ENCODE peak calls at places on chromosome 10, in seven cellular contexts. One of them, this sample, is unnamed.

GRCh38 chr10:34280599-34281374 is 534.3 kb downstream of the PARD3 start:
- DNase-seq in foreskin keratinocyte: peak; percentile 97
- DNase-seq in GM10248: no peak
- DNase-seq in cardiac muscle cell: peak; percentile 96
- DNase-seq in uterus: peak; percentile 56
- DNase-seq in ovary: peak; percentile 68
- DNase-seq in WTC11: no peak
- DNase-seq in this sample: no peak

GRCh38 chr10:75293456-75293840 is 57.7 kb upstream of the COMTD1 start:
- DNase-seq in foreskin keratinocyte: no peak
- DNase-seq in GM10248: no peak
- DNase-seq in cardiac muscle cell: peak; percentile 9
- DNase-seq in uterus: no peak
- DNase-seq in ovary: no peak
- DNase-seq in WTC11: no peak
- DNase-seq in this sample: no peak

GRCh38 chr10:119650692-119651513 is at the start of gene BAG3:
- DNase-seq in foreskin keratinocyte: peak; percentile 69
- DNase-seq in GM10248: peak; percentile 89
- DNase-seq in cardiac muscle cell: peak; percentile 96
- DNase-seq in uterus: peak; percentile 95
- DNase-seq in ovary: peak; percentile 94
- DNase-seq in WTC11: peak; percentile 87
- DNase-seq in this sample: peak; percentile 70

GRCh38 chr10:10126231-10126630 is 891.4 kb upstream of the CELF2 start:
- DNase-seq in foreskin keratinocyte: no peak
- DNase-seq in GM10248: no peak
- DNase-seq in cardiac muscle cell: peak; percentile 57
- DNase-seq in uterus: no peak
- DNase-seq in ovary: no peak
- DNase-seq in WTC11: no peak
- DNase-seq in this sample: no peak

GRCh38 chr10:11468126-11468742 is 143.2 kb downstream of the USP6NL start:
- DNase-seq in foreskin keratinocyte: peak; percentile 42
- DNase-seq in GM10248: no peak
- DNase-seq in cardiac muscle cell: no peak
- DNase-seq in uterus: no peak
- DNase-seq in ovary: no peak
- DNase-seq in WTC11: no peak
- DNase-seq in this sample: no peak

GRCh38 chr10:26334932-26335573 is 103.1 kb upstream of the APBB1IP start:
- DNase-seq in foreskin keratinocyte: peak; percentile 65
- DNase-seq in GM10248: peak; percentile 67
- DNase-seq in cardiac muscle cell: peak; percentile 69
- DNase-seq in uterus: peak; percentile 18
- DNase-seq in ovary: no peak
- DNase-seq in WTC11: peak; percentile 58
- DNase-seq in this sample: peak; percentile 51

GRCh38 chr10:72808001-72808400 is 85.5 kb upstream of the OIT3 start:
- DNase-seq in foreskin keratinocyte: no peak
- DNase-seq in GM10248: no peak
- DNase-seq in cardiac muscle cell: no peak
- DNase-seq in uterus: no peak
- DNase-seq in ovary: no peak
- DNase-seq in WTC11: no peak
- DNase-seq in this sample: no peak

GRCh38 chr10:63972949-63973827 is 452.0 kb downstream of the REEP3 start:
- DNase-seq in foreskin keratinocyte: no peak
- DNase-seq in GM10248: no peak
- DNase-seq in cardiac muscle cell: no peak
- DNase-seq in uterus: no peak
- DNase-seq in ovary: no peak
- DNase-seq in WTC11: peak; percentile 20
- DNase-seq in this sample: no peak

GRCh38 chr10:101092742-101093386 is 31.1 kb downstream of the KAZALD1 start:
- DNase-seq in foreskin keratinocyte: no peak
- DNase-seq in GM10248: no peak
- DNase-seq in cardiac muscle cell: no peak
- DNase-seq in uterus: no peak
- DNase-seq in ovary: no peak
- DNase-seq in WTC11: no peak
- DNase-seq in this sample: no peak

DNA sequence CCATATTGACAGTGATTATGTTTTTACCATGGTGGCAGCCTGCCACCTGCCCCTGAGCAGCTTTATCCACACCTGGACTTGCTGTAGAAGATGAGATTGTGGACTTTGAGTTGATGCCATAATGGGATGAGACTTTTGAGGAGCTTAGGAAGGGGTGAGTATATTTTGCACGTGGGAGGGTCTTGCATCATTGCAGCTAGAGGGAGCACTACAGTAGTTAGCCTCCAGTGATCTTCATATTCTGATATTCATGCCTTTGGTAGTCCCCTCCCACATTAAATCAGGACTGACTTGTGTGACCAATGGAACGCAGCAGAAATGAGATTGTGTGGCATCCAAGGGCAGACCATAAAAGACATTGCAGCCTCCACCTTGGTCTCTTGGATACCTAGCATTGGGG is 18.2 kb upstream of the COL13A1 start:
- DNase-seq in foreskin keratinocyte: no peak
- DNase-seq in GM10248: no peak
- DNase-seq in cardiac muscle cell: no peak
- DNase-seq in uterus: no peak
- DNase-seq in ovary: no peak
- DNase-seq in WTC11: no peak
- DNase-seq in this sample: no peak
- TF ChIP-seq CTCF in foreskin keratinocyte: peak; percentile 13
- TF ChIP-seq CTCF in GM10248: no peak
- TF ChIP-seq CTCF in cardiac muscle cell: peak; percentile 10
- TF ChIP-seq CTCF in uterus: no peak
- TF ChIP-seq CTCF in ovary: no peak
- TF ChIP-seq CTCF in WTC11: no peak
- TF ChIP-seq CTCF in this sample: no peak

GRCh38 chr10:106609867-106610266 is 554.6 kb downstream of the SORCS1 start:
- DNase-seq in foreskin keratinocyte: peak; percentile 38
- DNase-seq in GM10248: no peak
- DNase-seq in cardiac muscle cell: peak; percentile 5
- DNase-seq in uterus: no peak
- DNase-seq in ovary: no peak
- DNase-seq in WTC11: peak; percentile 19
- DNase-seq in this sample: no peak
- TF ChIP-seq CTCF in foreskin keratinocyte: peak; percentile 57
- TF ChIP-seq CTCF in GM10248: no peak
- TF ChIP-seq CTCF in cardiac muscle cell: peak; percentile 22
- TF ChIP-seq CTCF in uterus: no peak
- TF ChIP-seq CTCF in ovary: no peak
- TF ChIP-seq CTCF in WTC11: peak; percentile 44
- TF ChIP-seq CTCF in this sample: no peak

DNA sequence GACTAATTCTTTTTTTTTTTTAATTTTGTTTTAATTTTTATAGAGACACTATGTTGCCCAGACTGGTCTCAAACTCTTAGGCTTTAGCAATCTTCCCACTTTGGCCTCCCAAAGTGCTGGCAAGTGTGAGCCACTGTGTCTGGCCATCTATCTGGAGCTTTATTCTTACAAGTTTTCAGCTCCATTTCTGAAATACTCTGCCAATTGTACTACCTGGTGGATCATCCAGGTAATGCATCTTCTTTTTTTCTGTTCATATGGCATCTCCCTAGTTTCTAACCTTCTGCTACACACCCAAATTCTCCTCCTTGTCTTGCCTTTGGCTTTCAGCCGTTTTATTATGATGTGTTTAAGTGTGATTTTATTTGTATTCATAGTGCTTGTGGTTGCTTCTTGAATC is 40.2 kb downstream of the ZNF365 start:
- DNase-seq in foreskin keratinocyte: no peak
- DNase-seq in GM10248: no peak
- DNase-seq in cardiac muscle cell: no peak
- DNase-seq in uterus: no peak
- DNase-seq in ovary: no peak
- DNase-seq in WTC11: no peak
- DNase-seq in this sample: no peak
- TF ChIP-seq CTCF in foreskin keratinocyte: peak; percentile 58
- TF ChIP-seq CTCF in GM10248: no peak
- TF ChIP-seq CTCF in cardiac muscle cell: no peak
- TF ChIP-seq CTCF in uterus: no peak
- TF ChIP-seq CTCF in ovary: no peak
- TF ChIP-seq CTCF in WTC11: no peak
- TF ChIP-seq CTCF in this sample: no peak

DNA sequence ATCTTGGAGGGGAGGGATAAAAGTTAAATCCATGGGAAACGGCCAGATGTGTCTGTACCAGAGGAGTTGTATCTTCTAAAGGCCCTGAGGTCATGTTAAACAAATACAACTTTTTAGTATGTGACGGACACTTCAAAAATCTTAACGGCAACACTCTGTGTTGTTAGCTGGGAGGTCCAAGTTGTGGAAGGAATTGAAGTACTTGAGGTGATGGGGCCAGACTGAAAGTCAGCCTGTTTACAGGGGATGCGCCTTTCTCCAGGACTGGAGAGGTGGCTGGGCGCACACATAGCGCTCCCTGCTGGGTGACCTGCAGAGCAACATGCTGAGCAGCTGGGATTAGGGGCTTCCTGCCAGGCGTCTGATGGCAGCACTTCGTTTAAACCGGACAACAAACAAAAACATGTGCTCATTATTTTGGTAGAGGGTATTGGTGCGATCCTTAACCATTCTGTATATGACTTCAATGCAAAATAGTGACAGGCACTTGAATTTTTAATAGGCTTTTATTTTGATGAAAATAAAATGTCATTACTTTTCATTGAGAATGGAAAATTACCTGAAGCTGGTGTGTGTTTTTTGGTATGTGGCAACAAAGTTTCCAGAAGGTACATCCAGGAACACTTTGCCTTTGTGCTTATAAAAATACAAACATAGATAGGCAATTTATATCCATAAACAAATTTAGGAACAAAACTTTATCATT is 198.2 kb downstream of the MLLT10 start:
- DNase-seq in foreskin keratinocyte: peak; percentile 29
- DNase-seq in GM10248: peak; percentile 75
- DNase-seq in cardiac muscle cell: peak; percentile 90
- DNase-seq in uterus: peak; percentile 62
- DNase-seq in ovary: peak; percentile 77
- DNase-seq in WTC11: peak; percentile 79
- DNase-seq in this sample: no peak
- TF ChIP-seq CTCF in foreskin keratinocyte: peak; percentile 84
- TF ChIP-seq CTCF in GM10248: peak; percentile 85
- TF ChIP-seq CTCF in cardiac muscle cell: peak; percentile 98
- TF ChIP-seq CTCF in uterus: peak; percentile 75
- TF ChIP-seq CTCF in ovary: peak; percentile 59
- TF ChIP-seq CTCF in WTC11: peak; percentile 87
- TF ChIP-seq CTCF in this sample: peak; percentile 30

This sample was measured in natural killer cell.